ENCODE peak calls at places on chromosomes 5 and 9, in ten cellular contexts. U is GM23338; K is tibial nerve; O is lower lobe of right lung; F is HCT116; J is hepatocyte; W is cardiac muscle cell; S is ascending aorta; B is CD4-positive, CD25-positive, alpha-beta regulatory T cell; D is left ventricle myocardium inferior. C is an unnamed sample.

GRCh38 chr5:113153512-113154097 is 177.0 kb downstream of the DCP2 start:
- DNase-seq in B (no peak), D (no peak), W (no peak), F (no peak), U (no peak), J (no peak), O (no peak), S (no peak), K (no peak), C (no peak)

GRCh38 chr5:1300581-1301083 is 5.8 kb upstream of the TERT start:
- DNase-seq in J (peak; percentile 2), W (no peak), B (no peak), K (no peak), D (peak; percentile 12), F (no peak), O (peak; percentile 41), U (no peak), S (no peak), C (peak; percentile 44)

GRCh38 chr5:113164016-113164415 is 187.4 kb downstream of the DCP2 start:
- DNase-seq in S (no peak), J (no peak), W (no peak), D (no peak), F (no peak), K (no peak), U (no peak), B (no peak), O (no peak), C (no peak)

GRCh38 chr9:120152295-120152694 is 427.7 kb downstream of the CDK5RAP2 start:
- DNase-seq in D (peak; percentile 18), B (no peak), J (no peak), O (no peak), U (peak; percentile 64), K (no peak), W (peak; percentile 28), F (no peak), S (no peak), C (no peak)

GRCh38 chr5:151283120-151283825 is 20.3 kb downstream of the SLC36A3 start:
- DNase-seq in B (no peak), U (no peak), S (no peak), K (no peak), F (no peak), W (no peak), J (no peak), D (no peak), O (no peak), C (no peak)

GRCh38 chr9:250039-250438 is 35.4 kb downstream of the DOCK8 start:
- DNase-seq in O (no peak), U (no peak), S (no peak), J (no peak), W (no peak), K (no peak), B (no peak), D (no peak), F (no peak), C (no peak)

GRCh38 chr9:72954431-72955420 is 1.9 kb upstream of the ALDH1A1 start:
- DNase-seq in B (no peak), W (no peak), S (no peak), U (no peak), D (no peak), J (no peak), O (no peak), F (no peak), K (peak; percentile 15), C (no peak)

GRCh38 chr5:143313298-143313852 is 90.1 kb downstream of the NR3C1 start:
- DNase-seq in S (no peak), D (no peak), J (no peak), W (no peak), O (no peak), U (no peak), B (no peak), F (no peak), K (no peak), C (no peak)

GRCh38 chr9:22446589-22446949 is at the start of gene DMRTA1:
- DNase-seq in S (peak; percentile 21), B (no peak), J (peak; percentile 68), K (peak; percentile 40), D (peak; percentile 84), O (peak; percentile 83), U (peak; percentile 90), F (no peak), W (peak; percentile 93), C (no peak)

GRCh38 chr9:86529496-86530275 is 175.5 kb upstream of the TUT7 start:
- DNase-seq in B (no peak), D (no peak), F (no peak), U (no peak), O (no peak), S (no peak), J (no peak), K (no peak), W (no peak), C (no peak)

GRCh38 chr9:109556786-109557185 is 58.7 kb upstream of the PTPN3 start:
- DNase-seq in O (no peak), B (no peak), U (no peak), W (no peak), D (no peak), S (no peak), K (no peak), F (no peak), J (no peak), C (no peak)

GRCh38 chr5:150175536-150175935 is 9.0 kb downstream of the CDX1 start:
- DNase-seq in K (no peak), U (peak; percentile 83), D (no peak), O (no peak), F (peak; percentile 19), J (no peak), W (peak; percentile 44), S (no peak), B (no peak), C (peak; percentile 77)

GRCh38 chr5:14665110-14665822 is 748 bp downstream of the OTULIN start:
- DNase-seq in O (peak; percentile 57), K (no peak), U (peak; percentile 60), J (peak; percentile 71), S (no peak), W (peak; percentile 59), B (no peak), F (no peak), D (peak; percentile 43), C (no peak)

GRCh38 chr5:141650851-141651727 is at the start of gene FCHSD1:
- DNase-seq in J (peak; percentile 93), W (peak; percentile 89), S (peak; percentile 64), O (peak; percentile 93), D (peak; percentile 90), F (peak; percentile 65), B (peak; percentile 80), K (peak; percentile 85), U (peak; percentile 89), C (peak; percentile 71)

DNA sequence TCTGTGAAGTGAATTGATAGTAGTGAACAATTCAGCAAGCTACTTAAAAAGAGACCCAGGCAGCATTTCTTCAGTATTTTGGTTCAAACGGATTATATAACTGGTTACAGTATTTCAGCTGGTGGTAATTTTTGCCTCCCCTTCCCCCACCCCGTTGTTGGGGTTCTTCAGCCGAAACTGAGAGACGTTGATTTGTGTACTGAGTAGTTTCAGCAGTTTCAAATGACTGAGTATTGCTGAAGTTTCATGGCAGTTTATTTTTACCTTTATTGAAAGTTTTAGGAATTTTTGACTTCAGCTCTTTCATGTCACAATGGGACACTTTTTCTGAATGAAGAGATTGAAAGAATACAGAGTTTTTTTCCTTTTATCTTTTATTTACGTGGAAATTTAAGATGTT is 1.7 kb downstream of the GPBP1 start:
- DNase-seq in J (peak; percentile 37), U (peak; percentile 50), W (no peak), B (peak; percentile 44), F (no peak), D (no peak), K (no peak), S (no peak), O (no peak), C (no peak)
- H3K4me1 ChIP-seq in J (peaks cover 8% of the 10 kb centered on the region), U (peaks cover 25% of the 10 kb centered on the region), W (peaks cover 22% of the 10 kb centered on the region), B (peaks cover 61% of the 10 kb centered on the region), F (peaks cover 47% of the 10 kb centered on the region), D (peaks cover 78% of the 10 kb centered on the region), K (peaks cover 57% of the 10 kb centered on the region), S (peaks cover 33% of the 10 kb centered on the region), O (peaks cover 50% of the 10 kb centered on the region), C (peaks cover 27% of the 10 kb centered on the region)

DNA sequence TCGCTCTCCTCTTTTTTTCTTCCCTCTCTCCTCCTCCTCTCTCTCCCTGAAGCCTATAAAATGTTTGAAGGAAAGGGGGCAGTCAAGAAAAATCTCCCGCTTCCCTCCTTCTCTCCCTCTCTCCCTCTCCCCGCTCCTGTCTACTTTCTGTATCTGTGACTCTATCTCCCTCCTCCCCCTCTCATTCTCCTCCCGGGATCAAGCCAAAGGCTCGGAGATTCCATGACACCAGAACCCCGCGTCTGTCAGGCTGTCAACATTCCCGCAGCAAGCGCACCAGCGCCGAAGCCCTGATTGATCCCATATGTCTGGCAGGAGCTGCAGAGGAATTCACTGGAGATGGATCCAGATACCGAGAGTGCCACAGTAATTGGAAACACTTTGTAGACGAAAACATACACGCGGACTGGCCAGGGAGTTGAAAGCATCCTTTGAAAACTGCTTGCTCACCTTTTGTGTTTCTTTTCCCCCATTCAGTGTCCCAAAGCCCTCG is 268 bp upstream of the SVEP1 start:
- DNase-seq in S (no peak), F (no peak), D (peak; percentile 23), W (peak; percentile 58), K (no peak), U (peak; percentile 60), O (no peak), J (peak; percentile 35), B (no peak), C (no peak)
- H3K27me3 ChIP-seq in S (no peaks in the 10 kb centered on the region), F (no peaks in the 10 kb centered on the region), D (peaks cover 83% of the 10 kb centered on the region), W (peaks cover 3% of the 10 kb centered on the region), K (no peaks in the 10 kb centered on the region), U (peaks cover 55% of the 10 kb centered on the region), O (peaks cover 39% of the 10 kb centered on the region), J (peaks cover 34% of the 10 kb centered on the region), B (peaks cover 9% of the 10 kb centered on the region), C (peaks cover 42% of the 10 kb centered on the region)

DNA sequence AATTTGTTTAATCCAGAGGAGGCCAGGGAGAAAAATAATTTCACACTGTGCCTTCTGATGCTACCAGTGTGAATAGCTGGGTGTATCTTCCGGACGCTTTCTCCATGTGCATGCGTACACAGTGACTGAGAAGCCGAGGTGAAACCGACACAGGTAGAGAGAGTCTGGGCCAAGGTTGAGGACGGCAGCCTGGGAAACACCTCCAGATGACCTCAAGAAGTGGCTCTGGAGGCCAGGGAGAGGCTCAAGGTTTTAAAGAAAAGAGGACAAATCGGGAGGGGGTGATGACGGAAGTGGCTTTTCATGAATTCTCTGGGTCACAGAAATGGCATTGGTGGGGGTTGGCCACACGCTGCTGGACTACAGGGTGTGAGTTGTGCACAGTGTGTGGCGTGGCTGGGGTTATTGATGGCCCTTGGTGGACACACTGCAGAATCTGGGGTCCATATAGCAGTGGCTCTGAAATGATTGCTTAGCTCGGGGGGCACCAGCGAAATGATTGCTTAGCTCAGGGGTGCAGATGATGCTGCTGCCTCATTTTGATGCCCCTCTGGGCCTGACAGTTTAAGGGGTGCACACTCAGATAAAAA is 34.1 kb upstream of the LRRC14B start:
- DNase-seq in U (no peak), O (no peak), D (no peak), W (no peak), J (no peak), K (no peak), F (no peak), B (no peak), S (no peak), C (no peak)
- H3K4me1 ChIP-seq in U (no peaks in the 10 kb centered on the region), O (no peaks in the 10 kb centered on the region), D (no peaks in the 10 kb centered on the region), W (no peaks in the 10 kb centered on the region), J (no peaks in the 10 kb centered on the region), K (peaks cover 9% of the 10 kb centered on the region), F (no peaks in the 10 kb centered on the region), B (no peaks in the 10 kb centered on the region), S (no peaks in the 10 kb centered on the region), C (peaks cover 43% of the 10 kb centered on the region)

GRCh38 chr9:132562313-132562588 is 20.2 kb upstream of the BARHL1 start:
- DNase-seq in F (no peak), K (no peak), O (no peak), D (no peak), S (no peak), B (no peak), W (no peak), J (no peak), U (no peak), C (no peak)
- H3K27me3 ChIP-seq in F (peaks cover 4% of the 10 kb centered on the region), K (no peaks in the 10 kb centered on the region), O (peaks cover 7% of the 10 kb centered on the region), D (peaks cover 6% of the 10 kb centered on the region), S (no peaks in the 10 kb centered on the region), B (no peaks in the 10 kb centered on the region), W (no peaks in the 10 kb centered on the region), J (peaks cover 20% of the 10 kb centered on the region), U (no peaks in the 10 kb centered on the region), C (peaks cover 49% of the 10 kb centered on the region)

C was measured in SJSA1.